ENCODE peak calls at places on chromosomes 16 and 17, in six cellular contexts. L is HepG2, X is SK-N-SH, P is K562, D is H1, B is GM12878. E is an unnamed sample.

GRCh38 chr16:75248142-75248535 is 3.3 kb downstream of the BCAR1 start:
- DNase-seq in L (no peak), X (no peak), P (no peak), D (no peak), B (no peak), E (no peak)

GRCh38 chr17:47694018-47694817 is at the start of gene TBKBP1:
- DNase-seq in L (peak), X (peak), P (peak), D (peak), B (no peak), E (peak)

GRCh38 chr17:10177921-10178788 is 20.3 kb downstream of the GAS7 start:
- DNase-seq in L (no peak), X (no peak), P (no peak), D (peak), B (no peak), E (no peak)

GRCh38 chr16:75486014-75486404 is 9.2 kb downstream of the CHST6 start:
- DNase-seq in L (no peak), X (no peak), P (no peak), D (no peak), B (no peak), E (no peak)

GRCh38 chr17:75720656-75721462 is at the start of gene ITGB4:
- DNase-seq in L (peak), X (peak), P (peak), D (peak), B (no peak), E (peak)

GRCh38 chr16:16928532-16929101 is 542.1 kb downstream of the XYLT1 start:
- DNase-seq in L (no peak), X (no peak), P (no peak), D (no peak), B (no peak), E (peak)

GRCh38 chr17:70390059-70390458 is 220.7 kb downstream of the KCNJ2 start:
- DNase-seq in L (no peak), X (no peak), P (no peak), D (no peak), B (no peak), E (no peak)

GRCh38 chr17:82353484-82353883 is 5.6 kb upstream of the TEX19 start:
- DNase-seq in L (no peak), X (no peak), P (no peak), D (no peak), B (no peak), E (no peak)

GRCh38 chr16:57830890-57831484 is 28.7 kb upstream of the KIFC3 start:
- DNase-seq in L (no peak), X (no peak), P (no peak), D (no peak), B (no peak), E (no peak)

GRCh38 chr16:71504901-71505300 is 15.8 kb upstream of the ZNF19 start:
- DNase-seq in L (no peak), X (no peak), P (no peak), D (no peak), B (no peak), E (no peak)

GRCh38 chr17:28916302-28916934 is 13.5 kb upstream of the DHRS13 start:
- DNase-seq in L (peak), X (peak), P (no peak), D (no peak), B (no peak), E (peak)

GRCh38 chr17:50208611-50209061 is 7.2 kb upstream of the COL1A1 start:
- DNase-seq in L (no peak), X (no peak), P (peak), D (peak), B (no peak), E (no peak)

GRCh38 chr16:73280366-73280765 is 232.4 kb upstream of the ZFHX3 start:
- DNase-seq in L (no peak), X (no peak), P (no peak), D (no peak), B (no peak), E (no peak)

GRCh38 chr16:90032664-90033346 is 13.5 kb upstream of the DBNDD1 start:
- DNase-seq in L (no peak), X (no peak), P (no peak), D (no peak), B (no peak), E (no peak)

GRCh38 chr17:59790936-59791335 is 83.5 kb downstream of the VMP1 start:
- DNase-seq in L (no peak), X (no peak), P (no peak), D (no peak), B (no peak), E (peak)

DNA sequence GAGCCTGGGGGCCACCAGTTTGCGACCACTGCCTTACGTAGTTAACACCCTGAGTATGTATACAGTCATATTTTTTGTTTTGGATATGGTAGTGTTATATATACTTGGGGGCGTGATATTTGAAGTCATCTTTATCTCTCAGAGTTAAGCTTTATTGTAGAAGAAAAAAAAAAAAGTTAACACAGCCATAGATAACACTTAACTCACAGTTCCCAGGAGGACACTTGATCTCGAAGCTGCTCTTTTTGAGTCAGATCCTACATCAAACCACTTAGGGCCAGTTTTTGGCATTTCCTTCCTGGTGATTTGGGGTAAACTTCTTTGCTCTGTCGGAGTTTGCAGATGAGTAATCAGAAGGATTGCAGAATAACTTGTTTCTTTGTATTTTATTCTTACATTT is 5.8 kb downstream of the ITPRIPL2 start:
- DNase-seq in L (no peak), X (no peak), P (peak), D (no peak), B (no peak), E (no peak)
- TF ChIP-seq POLR2AphosphoS5 in L (no peak), X (no peak), P (no peak), D (no peak), B (no peak), E (no peak)

GRCh38 chr16:28155293-28155692 is 56.5 kb downstream of the XPO6 start:
- DNase-seq in L (no peak), X (no peak), P (no peak), D (no peak), B (no peak), E (no peak)

GRCh38 chr16:28157768-28158535 is 53.8 kb downstream of the XPO6 start:
- DNase-seq in L (no peak), X (no peak), P (no peak), D (no peak), B (no peak), E (peak)

GRCh38 chr16:28161626-28162025 is 50.1 kb downstream of the XPO6 start:
- DNase-seq in L (no peak), X (no peak), P (no peak), D (no peak), B (no peak), E (no peak)

GRCh38 chr16:28151180-28151579 is 60.6 kb downstream of the XPO6 start:
- DNase-seq in L (no peak), X (no peak), P (no peak), D (no peak), B (no peak), E (no peak)

GRCh38 chr16:28156031-28156680 is 55.6 kb downstream of the XPO6 start:
- DNase-seq in L (no peak), X (no peak), P (no peak), D (no peak), B (no peak), E (no peak)
- TF ChIP-seq GABPA in L (no peak), X (no peak), P (no peak), D (no peak), B (no peak), E (no peak)

GRCh38 chr16:84737192-84737591 is 37.4 kb downstream of the USP10 start:
- DNase-seq in L (no peak), X (no peak), P (no peak), D (no peak), B (no peak), E (no peak)

GRCh38 chr16:84740596-84741071 is 40.8 kb downstream of the USP10 start:
- DNase-seq in L (peak), X (no peak), P (no peak), D (no peak), B (no peak), E (no peak)

GRCh38 chr16:84739349-84740124 is 39.7 kb downstream of the USP10 start:
- DNase-seq in L (peak), X (no peak), P (no peak), D (no peak), B (no peak), E (no peak)

GRCh38 chr16:84737658-84738057 is 37.9 kb downstream of the USP10 start:
- DNase-seq in L (no peak), X (no peak), P (no peak), D (no peak), B (no peak), E (no peak)

DNA sequence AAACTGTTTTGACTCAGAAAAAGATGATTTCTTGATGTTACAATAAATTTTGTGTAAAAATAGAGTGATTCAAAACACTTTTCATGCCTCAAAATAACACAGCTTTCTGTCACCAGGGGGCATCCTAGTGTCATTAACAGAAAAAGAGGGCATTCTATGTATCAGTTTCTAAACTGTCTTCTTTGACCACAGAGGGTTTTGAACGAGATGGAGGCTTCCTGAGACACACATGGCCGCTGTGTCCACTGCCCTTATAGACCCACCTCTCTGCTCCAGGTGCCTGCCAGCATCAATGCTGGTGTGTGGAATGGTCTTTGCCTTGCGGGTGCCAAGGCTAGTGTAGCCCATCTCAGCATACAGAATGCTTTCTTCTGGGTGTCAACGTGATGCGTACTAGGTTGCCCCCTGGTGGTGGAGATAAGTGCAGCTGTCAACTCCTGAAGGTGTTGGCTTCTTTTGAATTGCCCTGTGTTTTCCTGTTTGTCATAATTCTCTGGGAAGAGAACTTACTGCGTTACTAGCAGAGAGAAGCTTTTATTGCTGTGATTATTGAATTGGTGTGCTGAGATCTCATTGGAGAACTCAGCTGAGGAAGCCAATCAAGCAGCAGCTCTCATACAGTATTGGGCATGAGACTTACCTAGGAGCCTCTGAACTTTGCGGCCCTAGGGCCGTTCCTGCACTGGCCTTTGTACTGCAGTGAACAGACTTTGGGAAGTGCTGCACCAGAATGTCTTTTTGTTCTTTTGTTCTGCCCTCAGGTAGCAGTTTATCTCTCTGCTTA is 38.6 kb downstream of the USP10 start:
- DNase-seq in L (peak), X (peak), P (peak), D (peak), B (peak), E (peak)
- TF ChIP-seq POLR2AphosphoS5 in L (no peak), X (no peak), P (peak), D (no peak), B (no peak), E (no peak)

GRCh38 chr17:18363021-18363941 is at the start of gene SHMT1:
- DNase-seq in L (peak), X (peak), P (peak), D (peak), B (peak), E (peak)

GRCh38 chr17:18361837-18362380 is 1.4 kb downstream of the SHMT1 start:
- DNase-seq in L (no peak), X (no peak), P (no peak), D (no peak), B (no peak), E (no peak)

GRCh38 chr17:18364166-18364565 is 816 bp upstream of the SHMT1 start:
- DNase-seq in L (no peak), X (no peak), P (no peak), D (no peak), B (no peak), E (no peak)

GRCh38 chr17:18360518-18360917 is 2.8 kb downstream of the SHMT1 start:
- DNase-seq in L (no peak), X (no peak), P (no peak), D (no peak), B (no peak), E (no peak)

GRCh38 chr17:18362509-18363020 is 785 bp downstream of the SHMT1 start:
- DNase-seq in L (peak), X (peak), P (peak), D (peak), B (no peak), E (peak)
- TF ChIP-seq GABPA in L (no peak), X (no peak), P (no peak), D (no peak), B (no peak), E (no peak)

GRCh38 chr17:62626719-62627218 is 701 bp upstream of the MRC2 start:
- DNase-seq in L (peak), X (peak), P (peak), D (no peak), B (no peak), E (peak)
- TF ChIP-seq POLR2AphosphoS5 in L (no peak), X (peak), P (no peak), D (no peak), B (no peak), E (no peak)

GRCh38 chr16:3664187-3664896 is 9.9 kb downstream of the DNASE1 start:
- DNase-seq in L (no peak), X (no peak), P (no peak), D (no peak), B (no peak), E (no peak)

GRCh38 chr16:3662601-3663000 is 8.1 kb downstream of the DNASE1 start:
- DNase-seq in L (no peak), X (no peak), P (no peak), D (no peak), B (no peak), E (no peak)

GRCh38 chr16:3659200-3659599 is 4.7 kb downstream of the DNASE1 start:
- DNase-seq in L (no peak), X (no peak), P (no peak), D (no peak), B (no peak), E (no peak)

GRCh38 chr16:3661922-3662321 is 7.4 kb downstream of the DNASE1 start:
- DNase-seq in L (no peak), X (no peak), P (no peak), D (no peak), B (no peak), E (no peak)

GRCh38 chr16:3661311-3661710 is 6.8 kb downstream of the DNASE1 start:
- DNase-seq in L (no peak), X (no peak), P (no peak), D (no peak), B (no peak), E (no peak)
- TF ChIP-seq GABPA in L (no peak), X (no peak), P (no peak), D (no peak), B (no peak), E (no peak)

DNA sequence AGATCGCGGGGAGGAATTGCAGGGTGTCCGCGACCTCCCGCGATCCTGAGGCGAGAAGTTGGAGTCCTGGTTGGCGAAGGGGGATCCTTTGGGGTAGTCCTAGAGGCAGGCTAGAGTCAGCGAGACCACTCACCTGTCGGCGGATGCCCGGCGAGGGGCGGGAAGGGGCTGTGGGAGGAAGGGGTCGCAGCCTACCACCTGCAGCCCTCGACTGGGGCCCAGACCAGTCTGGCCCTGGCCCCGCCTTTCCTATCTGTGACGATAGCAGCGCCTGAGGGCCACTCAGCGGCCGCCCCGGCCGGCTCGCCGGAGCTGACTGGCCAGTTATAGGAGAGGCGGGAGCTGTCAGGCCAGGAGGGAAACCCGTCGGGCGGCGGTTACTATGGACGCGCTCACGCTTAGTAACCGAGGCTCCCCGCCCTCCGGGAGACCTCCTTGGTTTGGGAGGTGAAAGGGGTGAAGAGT is at the start of gene TEKT3:
- DNase-seq in L (no peak), X (peak), P (peak), D (peak), B (no peak), E (no peak)
- TF ChIP-seq POLR2AphosphoS5 in L (no peak), X (no peak), P (no peak), D (no peak), B (no peak), E (no peak)

DNA sequence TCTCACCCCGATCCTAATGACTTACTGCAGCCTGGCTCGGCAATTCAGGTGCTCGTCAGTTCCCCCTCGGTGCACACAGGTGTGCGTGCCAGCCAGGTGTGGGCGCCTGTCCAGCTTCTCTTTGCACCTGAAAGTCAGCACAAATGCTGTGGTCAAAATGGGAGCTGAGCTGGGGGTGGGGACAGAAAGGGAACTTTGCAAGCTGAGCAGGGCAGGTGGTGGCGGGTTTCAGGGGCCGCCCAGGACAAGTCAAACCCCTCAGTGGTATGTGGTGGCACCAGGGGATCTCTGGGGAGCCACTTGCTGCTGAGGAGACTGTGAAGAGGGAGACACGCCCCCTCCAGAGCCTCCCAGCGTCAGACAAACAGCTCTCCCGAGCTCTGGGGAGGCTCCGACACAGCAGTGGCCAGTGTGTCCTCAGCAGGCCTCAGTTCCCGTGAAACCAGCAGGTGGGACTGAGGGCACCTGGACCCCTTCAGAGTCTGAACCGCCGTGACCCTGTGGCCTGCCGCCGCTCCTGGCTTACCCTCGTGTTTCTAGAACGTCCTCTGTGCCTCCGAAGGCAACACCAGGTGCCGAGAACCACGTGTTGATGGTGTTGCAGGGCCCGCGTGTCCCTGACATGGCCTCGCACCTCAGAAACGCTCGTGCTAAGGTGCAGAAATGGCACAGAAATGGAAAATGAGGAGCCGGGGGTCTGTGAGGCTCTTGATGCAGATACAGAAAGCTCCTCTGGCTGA is 233.5 kb upstream of the TNRC6C start:
- DNase-seq in L (no peak), X (no peak), P (no peak), D (peak), B (peak), E (no peak)
- TF ChIP-seq GABPA in L (no peak), X (no peak), P (no peak), D (no peak), B (no peak), E (no peak)

DNA sequence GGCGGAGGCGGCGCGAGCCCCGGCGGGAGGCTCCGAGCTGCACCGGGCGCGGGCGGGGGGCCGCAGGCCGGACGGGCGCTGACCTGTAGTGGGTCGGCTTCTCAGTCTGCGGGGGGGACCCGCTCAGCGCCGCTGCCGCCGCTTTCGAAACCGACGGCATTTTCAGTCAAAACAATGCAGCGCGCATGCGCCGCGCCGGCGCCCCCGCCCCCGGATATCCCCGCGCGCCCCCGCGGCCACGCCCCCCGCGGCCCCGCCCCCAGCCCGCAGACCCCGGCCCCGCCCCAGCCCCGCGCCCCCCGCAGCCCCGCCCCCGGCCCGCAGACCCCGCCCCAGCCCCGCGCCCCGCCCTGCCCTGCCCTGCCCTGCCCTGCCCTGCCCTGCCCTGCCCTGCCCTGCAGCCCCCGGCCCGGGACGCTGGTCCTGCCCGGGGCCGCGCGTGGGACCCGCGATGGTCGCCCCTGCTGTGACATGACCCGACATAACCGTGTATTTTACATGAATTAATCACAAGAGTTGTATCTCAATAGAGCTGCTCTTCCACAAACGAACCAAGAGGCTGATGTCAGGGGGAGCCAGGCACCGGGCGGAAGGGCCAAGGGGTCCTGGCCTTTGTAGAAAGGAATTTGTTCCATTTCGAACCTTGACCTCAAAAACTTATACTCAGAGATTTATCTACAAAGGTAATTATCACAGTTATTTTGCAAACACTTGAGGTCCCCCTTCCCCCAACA is at the start of gene UNKL:
- DNase-seq in L (peak), X (peak), P (peak), D (peak), B (no peak), E (peak)
- TF ChIP-seq POLR2AphosphoS5 in L (no peak), X (no peak), P (no peak), D (no peak), B (no peak), E (no peak)

GRCh38 chr16:85074225-85074914 is 37.9 kb downstream of the CIBAR2 start:
- DNase-seq in L (no peak), X (no peak), P (no peak), D (no peak), B (no peak), E (no peak)
- TF ChIP-seq GABPA in L (no peak), X (no peak), P (no peak), D (no peak), B (no peak), E (no peak)

E was measured in HL-60.